ENCODE peak calls at places on chromosomes 12 and 14, in four cellular contexts. J is fibroblast of lung, N is prostate gland, K is glutamatergic neuron. F is an unnamed sample.

GRCh38 chr14:56065621-56066295 is 52.5 kb upstream of the PELI2 start:
- DNase-seq in K (no peak), J (no peak), N (no peak), F (no peak)

GRCh38 chr14:68681256-68681655 is 111.6 kb downstream of the ZFP36L1 start:
- DNase-seq in J (no peak), N (no peak), K (no peak), F (no peak)

GRCh38 chr14:100117647-100118376 is 41.6 kb downstream of the DEGS2 start:
- DNase-seq in J (no peak), K (no peak), N (no peak), F (no peak)

GRCh38 chr12:49058366-49059062 is 2.1 kb downstream of the KMT2D start:
- DNase-seq in N (no peak), K (no peak), J (no peak), F (no peak)

GRCh38 chr14:79571361-79571760 is 639.9 kb downstream of the DIO2 start:
- DNase-seq in N (no peak), J (no peak), K (no peak), F (no peak)

GRCh38 chr12:3603576-3603975 is 112.6 kb downstream of the PRMT8 start:
- DNase-seq in N (no peak), K (no peak), J (no peak), F (no peak)

GRCh38 chr12:123075591-123076171 is 75.2 kb downstream of the PITPNM2 start:
- DNase-seq in N (peak), J (no peak), K (peak), F (no peak)

GRCh38 chr14:21061347-21061668 is 3.7 kb downstream of the RNASE8 start:
- DNase-seq in J (no peak), N (no peak), K (no peak), F (no peak)

GRCh38 chr14:34348592-34348991 is 113.4 kb downstream of the SPTSSA start:
- DNase-seq in K (no peak), N (no peak), J (no peak), F (no peak)

GRCh38 chr12:29426516-29426915 is 45.5 kb upstream of the ERGIC2 start:
- DNase-seq in N (no peak), J (no peak), K (no peak), F (no peak)

GRCh38 chr14:43313719-43314118 is 1193.4 kb downstream of the FSCB start:
- DNase-seq in N (no peak), J (no peak), K (no peak), F (no peak)

GRCh38 chr12:57093412-57094193 is 4.7 kb downstream of the NAB2 start:
- DNase-seq in N (peak), K (peak), J (peak), F (no peak)

GRCh38 chr14:102830474-102831045 is 53.3 kb downstream of the TRAF3 start:
- DNase-seq in K (no peak), J (no peak), N (no peak), F (no peak)

GRCh38 chr12:131098178-131098981 is 144.7 kb downstream of the ADGRD1 start:
- DNase-seq in N (no peak), J (no peak), K (peak), F (no peak)

GRCh38 chr12:12877789-12878455 is 13.4 kb upstream of the GPRC5A start:
- DNase-seq in J (no peak), K (peak), N (no peak), F (no peak)

GRCh38 chr12:76236640-76237039 is 111.6 kb downstream of the BBS10 start:
- DNase-seq in N (no peak), K (no peak), J (no peak), F (no peak)

GRCh38 chr12:94710933-94711332 is 60.6 kb upstream of the TMCC3 start:
- DNase-seq in N (no peak), J (peak), K (peak), F (no peak)

GRCh38 chr12:62604856-62605255 is 138.2 kb downstream of the MON2 start:
- DNase-seq in K (no peak), J (peak), N (no peak), F (no peak)

GRCh38 chr12:130862161-130862560 is 9.7 kb upstream of the RAN start:
- DNase-seq in J (no peak), N (no peak), K (no peak), F (no peak)

GRCh38 chr12:131872154-131873046 is 22.0 kb upstream of the ULK1 start:
- DNase-seq in J (peak), K (no peak), N (no peak), F (no peak)

GRCh38 chr14:104965561-104966231 is 12.5 kb downstream of the AHNAK2 start:
- DNase-seq in N (no peak), K (peak), J (no peak), F (no peak)

GRCh38 chr12:2936301-2936700 is 22.9 kb upstream of the TEAD4 start:
- DNase-seq in J (no peak), N (no peak), K (no peak), F (no peak)

GRCh38 chr12:93664573-93665138 is 12.5 kb upstream of the CRADD start:
- DNase-seq in N (no peak), J (no peak), K (no peak), F (no peak)

GRCh38 chr14:63770187-63770807 is 42.4 kb upstream of the SGPP1 start:
- DNase-seq in J (peak), K (no peak), N (peak), F (peak)

GRCh38 chr12:30909721-30910350 is 16.7 kb upstream of the TSPAN11 start:
- DNase-seq in K (no peak), J (peak), N (no peak), F (no peak)

GRCh38 chr12:67269632-67270578 is 747 bp downstream of the CAND1 start:
- DNase-seq in J (peak), K (peak), N (peak), F (no peak)
- TF ChIP-seq CTCF in J (no peak), K (no peak), N (no peak), F (no peak)

GRCh38 chr14:95157987-95158712 is 821 bp upstream of the DICER1 start:
- DNase-seq in J (no peak), N (no peak), K (no peak), F (no peak)
- TF ChIP-seq CTCF in J (no peak), N (no peak), K (no peak), F (no peak)

GRCh38 chr14:94638330-94638729 is 26.1 kb downstream of the SERPINA3 start:
- DNase-seq in N (no peak), K (no peak), J (no peak), F (no peak)

GRCh38 chr14:94638961-94639817 is 27.0 kb downstream of the SERPINA3 start:
- DNase-seq in K (no peak), N (no peak), J (no peak), F (no peak)

GRCh38 chr14:94635143-94635542 is 23.0 kb downstream of the SERPINA3 start:
- DNase-seq in N (no peak), K (no peak), J (no peak), F (no peak)

GRCh38 chr14:94633116-94633515 is 20.9 kb downstream of the SERPINA3 start:
- DNase-seq in J (no peak), K (no peak), N (no peak), F (no peak)

DNA sequence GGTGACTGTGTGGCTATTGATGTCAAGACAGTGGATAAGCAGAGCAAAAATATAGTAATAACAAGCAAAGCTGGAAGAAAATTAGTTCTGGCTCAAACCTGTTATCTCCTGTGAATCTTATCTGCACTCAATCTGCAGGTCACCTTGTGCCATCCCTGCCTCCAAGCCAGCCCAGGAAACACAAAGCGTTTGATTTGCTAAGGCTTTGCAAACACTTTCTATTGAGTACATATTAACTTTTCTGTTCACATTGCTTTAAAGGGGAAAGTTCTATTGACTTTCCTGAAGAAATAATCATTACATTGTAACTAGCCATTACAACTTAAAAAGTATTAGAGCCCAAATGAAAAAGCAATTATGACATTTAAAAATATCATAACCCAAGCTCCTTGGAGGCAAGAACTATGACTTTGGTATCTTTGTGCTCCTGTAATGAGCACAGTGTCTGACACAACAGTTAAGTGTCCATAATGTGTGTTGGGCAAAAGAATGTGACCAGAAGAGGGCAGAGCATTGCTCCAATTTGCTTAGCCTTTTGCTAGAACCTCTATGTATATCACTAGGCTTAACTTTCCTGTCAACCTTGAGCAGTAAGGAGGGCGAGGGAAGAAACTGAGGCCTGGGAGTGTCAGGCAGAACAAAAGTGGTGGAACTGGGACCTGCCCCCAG is 24.7 kb downstream of the SERPINA3 start:
- DNase-seq in K (no peak), J (no peak), N (peak), F (no peak)
- TF ChIP-seq CTCF in K (no peak), J (no peak), N (no peak), F (peak)

GRCh38 chr12:66107451-66107915 is 23.1 kb downstream of the LLPH start:
- DNase-seq in N (peak), J (peak), K (no peak), F (peak)
- TF ChIP-seq CTCF in N (peak), J (peak), K (peak), F (peak)

GRCh38 chr14:57401501-57401900 is 11.1 kb downstream of the NAA30 start:
- DNase-seq in N (no peak), K (no peak), J (no peak), F (no peak)
- TF ChIP-seq CTCF in N (no peak), K (no peak), J (no peak), F (no peak)

GRCh38 chr12:89959188-89959587 is 250.6 kb upstream of the ATP2B1 start:
- DNase-seq in J (no peak), N (no peak), K (no peak), F (no peak)

GRCh38 chr12:89965993-89966392 is 257.4 kb upstream of the ATP2B1 start:
- DNase-seq in N (no peak), K (no peak), J (no peak), F (no peak)

GRCh38 chr12:89960607-89961394 is 252.2 kb upstream of the ATP2B1 start:
- DNase-seq in K (no peak), N (no peak), J (peak), F (no peak)

GRCh38 chr12:89960011-89960507 is 251.4 kb upstream of the ATP2B1 start:
- DNase-seq in J (no peak), N (no peak), K (no peak), F (no peak)

GRCh38 chr12:89962648-89963047 is 254.0 kb upstream of the ATP2B1 start:
- DNase-seq in J (no peak), N (no peak), K (no peak), F (no peak)
- TF ChIP-seq CTCF in J (no peak), N (no peak), K (no peak), F (peak)

F was measured in AG09319.